ENCODE peak calls at places on chromosomes 11 and 22, in five cellular contexts. S is HCT116; D is stimulated activated CD4-positive, alpha-beta T cell treated with anti-CD3 and anti-CD28 coated beads, Interleukin-12 subunit alpha, Interleukin-12 subunit beta, amount 100 ng/mL, for 4 hours; G is colonic mucosa; P is cardiac muscle cell. Q is an unnamed sample.

GRCh38 chr11:16632295-16633200 is 105.9 kb upstream of the C11orf58 start:
- DNase-seq in S (peak; percentile 42), D (no peak), G (no peak), P (peak; percentile 25), Q (no peak)

GRCh38 chr11:89067264-89067663 is 1.5 kb upstream of the GRM5 start:
- DNase-seq in S (no peak), D (no peak), G (no peak), P (no peak), Q (no peak)

GRCh38 chr22:17235861-17236260 is 16.6 kb upstream of the ADA2 start:
- DNase-seq in S (no peak), D (no peak), G (no peak), P (no peak), Q (no peak)

GRCh38 chr11:74022541-74022940 is 13.7 kb upstream of the UCP3 start:
- DNase-seq in S (no peak), D (no peak), G (no peak), P (no peak), Q (no peak)

GRCh38 chr22:19708323-19709011 is 5.8 kb upstream of the SEPTIN5 start:
- DNase-seq in S (no peak), D (no peak), G (no peak), P (no peak), Q (peak; percentile 20)

GRCh38 chr22:30314918-30315317 is 11.8 kb downstream of the TBC1D10A start:
- DNase-seq in S (no peak), D (no peak), G (no peak), P (no peak), Q (no peak)

GRCh38 chr11:111977141-111978027 is 40.2 kb downstream of the DIXDC1 start:
- DNase-seq in S (no peak), D (peak; percentile 22), G (peak; percentile 67), P (peak; percentile 54), Q (peak; percentile 90)

GRCh38 chr11:36581536-36581935 is 12.8 kb upstream of the IFTAP start:
- DNase-seq in S (no peak), D (no peak), G (no peak), P (no peak), Q (no peak)

GRCh38 chr11:10366568-10367331 is 61.9 kb downstream of the ADM start:
- DNase-seq in S (peak; percentile 92), D (peak; percentile 56), G (peak; percentile 86), P (peak; percentile 100), Q (peak; percentile 39)

GRCh38 chr11:2122222-2122906 is 16.8 kb downstream of the IGF2 start:
- DNase-seq in S (no peak), D (no peak), G (no peak), P (peak; percentile 33), Q (peak; percentile 41)